ENCODE peak calls at places on chromosomes 13 and 19, in nine cellular contexts. I is left ventricle myocardium superior, V is ACHN, R is upper lobe of left lung, S is WTC11, T is T-cell, G is SW480, Q is H9, J is MV-4-11. A is an unnamed sample.

GRCh38 chr19:5023128-5023571 is 54.2 kb downstream of the KDM4B start:
- DNase-seq in I (peak; percentile 64), V (no peak), R (peak; percentile 72), S (no peak), T (no peak), G (no peak), Q (no peak), J (no peak), A (no peak)

GRCh38 chr13:45615501-45616101 is at the start of gene ERICH6B:
- DNase-seq in I (peak; percentile 36), V (no peak), R (peak; percentile 69), S (peak; percentile 76), T (no peak), G (no peak), Q (peak; percentile 86), J (peak; percentile 36), A (no peak)

GRCh38 chr13:40123962-40124647 is 468.6 kb downstream of the COG6 start:
- DNase-seq in I (no peak), V (no peak), R (no peak), S (no peak), T (no peak), G (no peak), Q (no peak), J (no peak), A (no peak)

GRCh38 chr19:32373614-32374295 is 28.3 kb downstream of the ZNF507 start:
- DNase-seq in I (no peak), V (peak; percentile 97), R (no peak), S (no peak), T (no peak), G (peak; percentile 98), Q (no peak), J (peak; percentile 14), A (peak; percentile 52)

GRCh38 chr19:13262450-13262849 is 112.2 kb downstream of the IER2 start:
- DNase-seq in I (no peak), V (peak; percentile 48), R (no peak), S (no peak), T (peak; percentile 24), G (peak; percentile 58), Q (no peak), J (peak; percentile 70), A (peak; percentile 11)

GRCh38 chr13:107574517-107575215 is 640.7 kb downstream of the LIG4 start:
- DNase-seq in I (no peak), V (no peak), R (no peak), S (no peak), T (no peak), G (no peak), Q (no peak), J (no peak), A (no peak)

GRCh38 chr19:802497-802887 is 5.2 kb downstream of the PTBP1 start:
- DNase-seq in I (no peak), V (no peak), R (no peak), S (no peak), T (no peak), G (no peak), Q (peak; percentile 26), J (no peak), A (no peak)

GRCh38 chr19:3275583-3276340 is 51.3 kb downstream of the CELF5 start:
- DNase-seq in I (peak; percentile 63), V (peak; percentile 83), R (peak; percentile 88), S (peak; percentile 98), T (peak; percentile 90), G (peak; percentile 85), Q (peak; percentile 96), J (peak; percentile 76), A (peak; percentile 60)

GRCh38 chr13:97380696-97381095 is 53.3 kb upstream of the RAP2A start:
- DNase-seq in I (no peak), V (no peak), R (no peak), S (no peak), T (no peak), G (no peak), Q (no peak), J (peak; percentile 2), A (no peak)

GRCh38 chr13:35720690-35721554 is 244.4 kb upstream of the MAB21L1 start:
- DNase-seq in I (peak; percentile 64), V (peak; percentile 50), R (no peak), S (peak; percentile 87), T (no peak), G (peak; percentile 38), Q (peak; percentile 80), J (no peak), A (peak; percentile 16)

GRCh38 chr13:27474751-27475268 is 24.4 kb upstream of the MTIF3 start:
- DNase-seq in I (no peak), V (no peak), R (peak; percentile 37), S (no peak), T (no peak), G (no peak), Q (no peak), J (no peak), A (no peak)

GRCh38 chr13:25971499-25972145 is 80.2 kb downstream of the SHISA2 start:
- DNase-seq in I (no peak), V (no peak), R (no peak), S (no peak), T (peak; percentile 41), G (no peak), Q (no peak), J (no peak), A (peak; percentile 14)

GRCh38 chr19:16824658-16825311 is 4.4 kb upstream of the SIN3B start:
- DNase-seq in I (no peak), V (peak; percentile 68), R (no peak), S (no peak), T (no peak), G (no peak), Q (no peak), J (no peak), A (no peak)

GRCh38 chr19:8221161-8221560 is 12.0 kb downstream of the CERS4 start:
- DNase-seq in I (no peak), V (no peak), R (no peak), S (no peak), T (no peak), G (no peak), Q (no peak), J (no peak), A (peak; percentile 90)

GRCh38 chr19:51200071-51200470 is 24.8 kb upstream of the CD33 start:
- DNase-seq in I (no peak), V (no peak), R (no peak), S (no peak), T (no peak), G (no peak), Q (no peak), J (no peak), A (no peak)

GRCh38 chr13:29707876-29708543 is 112.5 kb upstream of the SLC7A1 start:
- DNase-seq in I (peak; percentile 49), V (peak; percentile 35), R (no peak), S (peak; percentile 81), T (peak; percentile 37), G (peak; percentile 44), Q (peak; percentile 86), J (peak; percentile 38), A (no peak)

GRCh38 chr19:1453525-1454371 is 3.8 kb downstream of the APC2 start:
- DNase-seq in I (peak; percentile 58), V (no peak), R (peak; percentile 78), S (no peak), T (no peak), G (peak; percentile 56), Q (peak; percentile 63), J (no peak), A (no peak)

GRCh38 chr13:113791761-113792160 is 32.7 kb downstream of the TMEM255B start:
- DNase-seq in I (peak; percentile 9), V (no peak), R (peak; percentile 75), S (no peak), T (no peak), G (no peak), Q (no peak), J (no peak), A (no peak)

GRCh38 chr13:35838356-35838755 is 292.8 kb downstream of the DCLK1 start:
- DNase-seq in I (no peak), V (peak; percentile 6), R (no peak), S (no peak), T (no peak), G (peak; percentile 69), Q (no peak), J (no peak), A (no peak)

GRCh38 chr13:38008636-38009035 is 139.1 kb upstream of the TRPC4 start:
- DNase-seq in I (no peak), V (no peak), R (no peak), S (no peak), T (no peak), G (no peak), Q (no peak), J (peak; percentile 59), A (peak; percentile 7)

GRCh38 chr13:113408562-113408961 is 44.6 kb upstream of the GRTP1 start:
- DNase-seq in I (no peak), V (no peak), R (no peak), S (peak; percentile 3), T (no peak), G (no peak), Q (no peak), J (no peak), A (no peak)

GRCh38 chr13:51942189-51942588 is 69.1 kb downstream of the ATP7B start:
- DNase-seq in I (no peak), V (no peak), R (no peak), S (no peak), T (peak; percentile 23), G (peak; percentile 80), Q (no peak), J (no peak), A (no peak)

GRCh38 chr13:26628706-26629105 is 71.2 kb downstream of the WASF3 start:
- DNase-seq in I (no peak), V (peak; percentile 3), R (no peak), S (peak; percentile 22), T (no peak), G (peak; percentile 43), Q (peak; percentile 42), J (no peak), A (no peak)

GRCh38 chr13:63161219-63161618 is 1745.6 kb upstream of the PCDH20 start:
- DNase-seq in I (no peak), V (no peak), R (no peak), S (no peak), T (no peak), G (no peak), Q (no peak), J (no peak), A (no peak)

GRCh38 chr19:56217039-56217949 is 15.2 kb downstream of the ZSCAN5C start:
- DNase-seq in I (peak; percentile 45), V (no peak), R (peak; percentile 84), S (peak; percentile 72), T (no peak), G (no peak), Q (peak; percentile 69), J (no peak), A (no peak)

GRCh38 chr13:44058067-44058466 is 178.4 kb downstream of the LACC1 start:
- DNase-seq in I (no peak), V (no peak), R (no peak), S (no peak), T (no peak), G (no peak), Q (no peak), J (no peak), A (no peak)

GRCh38 chr19:36172852-36173251 is 20.6 kb upstream of the COX7A1 start:
- DNase-seq in I (no peak), V (no peak), R (no peak), S (no peak), T (no peak), G (no peak), Q (no peak), J (no peak), A (no peak)

GRCh38 chr19:518292-519231 is 11.3 kb downstream of the TPGS1 start:
- DNase-seq in I (no peak), V (no peak), R (peak; percentile 88), S (peak; percentile 79), T (peak; percentile 70), G (no peak), Q (peak; percentile 82), J (no peak), A (no peak)

GRCh38 chr19:49347835-49348234 is 12.6 kb downstream of the CD37 start:
- DNase-seq in I (no peak), V (peak; percentile 52), R (no peak), S (peak; percentile 51), T (no peak), G (peak; percentile 78), Q (peak; percentile 76), J (peak; percentile 55), A (no peak)

GRCh38 chr13:112172017-112172416 is 105.1 kb downstream of the SOX1 start:
- DNase-seq in I (no peak), V (no peak), R (peak; percentile 50), S (no peak), T (no peak), G (no peak), Q (no peak), J (no peak), A (no peak)

GRCh38 chr19:907183-907853 is 5.7 kb downstream of the R3HDM4 start:
- DNase-seq in I (no peak), V (no peak), R (peak; percentile 45), S (no peak), T (no peak), G (no peak), Q (no peak), J (no peak), A (no peak)